ENCODE peak calls at places on chromosomes 4 and X, in seven cellular contexts. D is glutamatergic neuron, R is IMR-90, W is fibroblast of lung, O is AG09309, G is osteocyte, N is endothelial cell of umbilical vein. Y is an unnamed sample.

GRCh38 chr4:6379787-6380745 is 92.3 kb downstream of the PPP2R2C start:
- DNase-seq in R (no peak), D (no peak), O (no peak), N (no peak), W (no peak), G (no peak), Y (no peak)

GRCh38 chr4:155271557-155271956 is 63.1 kb downstream of the NPY2R start:
- DNase-seq in N (no peak), W (peak), D (no peak), O (no peak), G (no peak), R (no peak), Y (no peak)

GRCh38 chr4:80197132-80197573 is at the start of gene PRDM8:
- DNase-seq in G (no peak), D (no peak), O (no peak), R (peak), W (peak), N (no peak), Y (no peak)

GRCh38 chr4:60590116-60590515 is 610.0 kb upstream of the ADGRL3 start:
- DNase-seq in G (no peak), D (no peak), R (no peak), N (no peak), W (no peak), O (no peak), Y (no peak)

GRCh38 chr4:89422441-89422950 is 114.9 kb upstream of the GPRIN3 start:
- DNase-seq in D (no peak), G (no peak), O (no peak), N (no peak), W (peak), R (no peak), Y (no peak)

GRCh38 chrX:572490-573124 is 58.0 kb upstream of the SHOX start:
- DNase-seq in D (no peak), O (no peak), N (no peak), R (no peak), G (peak), W (no peak), Y (no peak)

GRCh38 chr4:576245-576821 is at the start of gene TMEM271:
- DNase-seq in G (peak), D (peak), W (no peak), N (no peak), O (no peak), R (no peak), Y (no peak)

GRCh38 chrX:63761639-63762038 is 23.4 kb downstream of the ARHGEF9 start:
- DNase-seq in N (peak), D (no peak), O (no peak), G (no peak), W (no peak), R (no peak), Y (no peak)

GRCh38 chr4:39850727-39851126 is 127.0 kb downstream of the PDS5A start:
- DNase-seq in N (no peak), W (no peak), D (no peak), O (no peak), R (no peak), G (no peak), Y (no peak)

GRCh38 chr4:156686120-156686519 is 285.5 kb downstream of the PDGFC start:
- DNase-seq in D (no peak), N (no peak), R (peak), O (peak), G (no peak), W (peak), Y (no peak)

GRCh38 chr4:174451897-174452296 is 70.4 kb downstream of the HPGD start:
- DNase-seq in D (no peak), G (no peak), N (no peak), W (no peak), O (no peak), R (no peak), Y (no peak)

GRCh38 chrX:103861200-103861599 is 29.1 kb upstream of the RAB9B start:
- DNase-seq in O (no peak), G (no peak), N (no peak), R (no peak), D (no peak), W (no peak), Y (peak)

GRCh38 chrX:19127649-19128168 is 5.4 kb upstream of the ADGRG2 start:
- DNase-seq in O (no peak), N (peak), D (no peak), G (no peak), R (no peak), W (no peak), Y (no peak)

GRCh38 chr4:158805628-158806471 is 37.0 kb downstream of the FNIP2 start:
- DNase-seq in N (no peak), R (no peak), D (peak), G (no peak), W (no peak), O (no peak), Y (peak)

GRCh38 chrX:43604753-43605152 is 51.3 kb upstream of the MAOA start:
- DNase-seq in W (no peak), G (no peak), N (no peak), O (no peak), R (no peak), D (no peak), Y (no peak)

GRCh38 chrX:118261136-118261535 is 84.8 kb upstream of the WDR44 start:
- DNase-seq in O (no peak), D (no peak), W (no peak), R (no peak), G (no peak), N (no peak), Y (no peak)

GRCh38 chr4:102094474-102094873 is 250.8 kb downstream of the SLC39A8 start:
- DNase-seq in N (no peak), R (no peak), W (no peak), D (no peak), G (no peak), O (no peak), Y (no peak)

GRCh38 chr4:110005461-110006056 is 92.9 kb downstream of the EGF start:
- DNase-seq in O (peak), R (peak), W (peak), G (no peak), D (no peak), N (peak), Y (no peak)

GRCh38 chr4:68406479-68406859 is 40.8 kb upstream of the TMPRSS11E start:
- DNase-seq in O (no peak), G (no peak), R (no peak), N (no peak), W (no peak), D (no peak), Y (no peak)

GRCh38 chrX:19616016-19616415 is 100.7 kb upstream of the MAP3K15 start:
- DNase-seq in D (no peak), R (no peak), N (no peak), W (no peak), O (no peak), G (no peak), Y (no peak)

GRCh38 chrX:16140448-16140847 is 17.1 kb downstream of the GRPR start:
- DNase-seq in W (no peak), D (no peak), G (no peak), N (no peak), R (no peak), O (no peak), Y (no peak)

GRCh38 chr4:134645778-134646177 is 444.2 kb upstream of the PABPC4L start:
- DNase-seq in G (no peak), W (no peak), O (no peak), R (no peak), N (no peak), D (no peak), Y (no peak)

GRCh38 chrX:21741869-21742701 is 15.8 kb downstream of the SMPX start:
- DNase-seq in D (no peak), O (no peak), W (peak), N (no peak), R (no peak), G (no peak), Y (peak)

GRCh38 chr4:11685481-11685880 is 256.8 kb upstream of the HS3ST1 start:
- DNase-seq in W (no peak), N (no peak), G (no peak), R (no peak), O (no peak), D (no peak), Y (no peak)

GRCh38 chr4:170138580-170139194 is 48.9 kb upstream of the AADAT start:
- DNase-seq in O (peak), R (peak), G (peak), N (peak), W (peak), D (peak), Y (peak)

GRCh38 chr4:12116009-12116542 is 687.4 kb upstream of the HS3ST1 start:
- DNase-seq in G (no peak), O (no peak), N (no peak), R (no peak), D (no peak), W (no peak), Y (no peak)

GRCh38 chr4:145937990-145938611 is 522 bp downstream of the ZNF827 start:
- DNase-seq in N (peak), D (no peak), O (no peak), W (peak), G (no peak), R (peak), Y (no peak)

DNA sequence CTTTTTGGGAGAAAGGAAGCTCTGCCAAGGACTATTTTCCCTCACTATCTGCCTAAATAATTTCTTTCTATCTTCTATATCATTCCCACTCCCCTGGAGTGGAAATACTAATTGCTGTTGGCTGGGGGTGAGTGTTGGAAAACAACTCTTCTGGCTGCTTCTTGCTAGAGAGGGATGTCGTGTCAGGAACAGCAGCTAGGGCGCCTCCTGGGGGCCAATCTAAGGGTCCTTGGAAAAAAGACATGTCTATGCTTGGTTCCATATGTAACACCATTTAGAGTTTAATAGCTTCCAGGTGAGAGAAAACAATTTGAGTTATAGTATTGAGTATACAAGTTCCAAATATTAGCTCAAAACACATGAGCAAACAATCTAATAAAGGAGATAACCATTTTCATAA is 111.3 kb downstream of the MAGEE1 start:
- DNase-seq in D (no peak), G (no peak), O (no peak), R (no peak), N (no peak), W (no peak), Y (no peak)
- TF ChIP-seq CTCF in D (no peak), G (no peak), O (no peak), R (no peak), N (no peak), W (no peak), Y (no peak)

GRCh38 chrX:138845791-138846190 is 134.3 kb upstream of the FGF13 start:
- DNase-seq in G (no peak), W (no peak), N (no peak), R (no peak), O (no peak), D (no peak), Y (no peak)

GRCh38 chrX:138849521-138849920 is 138.0 kb upstream of the FGF13 start:
- DNase-seq in O (no peak), G (no peak), R (no peak), W (no peak), N (no peak), D (no peak), Y (no peak)

DNA sequence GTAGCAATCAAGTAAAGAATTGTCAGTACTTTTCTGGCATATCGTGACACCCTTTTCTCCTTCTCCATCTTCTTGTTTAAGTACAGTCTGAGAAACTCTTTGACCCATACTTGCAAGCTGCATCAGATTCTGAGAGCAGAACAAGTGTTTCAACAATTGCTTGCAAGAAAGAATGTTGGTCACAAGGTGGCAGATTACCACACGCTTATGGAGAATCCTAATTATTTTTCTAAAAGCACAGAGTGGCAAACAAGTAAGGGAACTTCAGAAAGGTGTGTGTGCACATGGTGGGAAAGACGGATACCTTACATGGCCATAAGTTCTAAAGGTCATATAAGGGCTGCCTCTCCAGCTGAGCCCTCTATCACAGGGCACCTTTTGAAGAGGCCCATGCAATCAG is 136.4 kb upstream of the FGF13 start:
- DNase-seq in R (no peak), G (no peak), W (peak), N (no peak), O (no peak), D (no peak), Y (no peak)
- TF ChIP-seq CTCF in R (no peak), G (no peak), W (peak), N (no peak), O (peak), D (no peak), Y (no peak)

GRCh38 chr4:70531981-70532380 is 13.6 kb downstream of the AMTN start:
- DNase-seq in G (no peak), O (no peak), W (no peak), N (no peak), D (no peak), R (no peak), Y (no peak)
- TF ChIP-seq CTCF in G (no peak), O (peak), W (no peak), N (no peak), D (peak), R (no peak), Y (no peak)

GRCh38 chrX:40891798-40892197 is 156.5 kb upstream of the MED14 start:
- DNase-seq in O (no peak), D (no peak), N (no peak), W (no peak), G (no peak), R (no peak), Y (no peak)

GRCh38 chrX:40893251-40893910 is 158.0 kb upstream of the MED14 start:
- DNase-seq in D (no peak), W (no peak), O (no peak), N (no peak), G (no peak), R (peak), Y (no peak)

GRCh38 chrX:40895246-40895645 is 159.9 kb upstream of the MED14 start:
- DNase-seq in G (no peak), W (peak), N (no peak), O (no peak), R (no peak), D (no peak), Y (no peak)

DNA sequence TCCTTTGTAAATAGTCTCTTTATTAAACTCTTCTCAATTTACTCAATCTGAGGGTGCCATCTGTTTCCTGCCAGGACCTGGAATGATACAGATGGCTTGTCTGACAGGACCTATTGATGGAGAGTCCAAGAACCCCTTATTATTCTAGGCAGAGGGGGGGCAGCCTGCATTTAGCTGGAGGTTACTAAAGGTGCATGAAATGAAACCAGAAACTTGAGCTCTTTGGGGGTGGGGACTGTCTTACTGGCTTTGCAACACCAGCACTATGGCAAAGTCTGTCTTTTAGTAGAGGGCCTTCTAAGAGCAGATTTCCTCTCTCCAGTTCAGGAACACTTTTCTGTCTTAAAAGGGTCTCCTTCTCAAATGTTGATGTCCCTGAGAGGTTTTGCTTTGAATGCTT is 162.4 kb upstream of the MED14 start:
- DNase-seq in O (no peak), W (no peak), D (no peak), N (peak), R (no peak), G (no peak), Y (no peak)
- TF ChIP-seq CTCF in O (no peak), W (no peak), D (no peak), N (no peak), R (no peak), G (no peak), Y (no peak)

GRCh38 chr4:188198980-188199792 is 59.9 kb downstream of the TRIML1 start:
- DNase-seq in G (no peak), R (no peak), D (no peak), W (no peak), N (no peak), O (no peak), Y (no peak)
- TF ChIP-seq CTCF in G (no peak), R (no peak), D (no peak), W (no peak), N (no peak), O (no peak), Y (no peak)